ENCODE peak calls at places on chromosomes 3 and 15, in six cellular contexts. N is heart right ventricle, L is heart left ventricle, G is stomach, O is Karpas-422, I is GM23248. K is an unnamed sample.

GRCh38 chr15:47620960-47621681 is 96.2 kb upstream of the SEMA6D start:
- DNase-seq in N (no peak), L (no peak), G (no peak), O (no peak), I (peak), K (no peak)

GRCh38 chr15:36177590-36178281 is 401.7 kb upstream of the CDIN1 start:
- DNase-seq in N (no peak), L (no peak), G (no peak), O (no peak), I (peak), K (no peak)

GRCh38 chr15:80070840-80071239 is 11.4 kb downstream of the ZFAND6 start:
- DNase-seq in N (no peak), L (no peak), G (no peak), O (peak), I (peak), K (no peak)

GRCh38 chr3:18423401-18424212 is 1.5 kb downstream of the SATB1 start:
- DNase-seq in N (peak), L (peak), G (peak), O (peak), I (peak), K (no peak)

GRCh38 chr15:57861039-57861638 is 154.6 kb downstream of the POLR2M start:
- DNase-seq in N (peak), L (no peak), G (no peak), O (peak), I (peak), K (no peak)

GRCh38 chr15:57541805-57542504 is 49.7 kb upstream of the MYZAP start:
- DNase-seq in N (peak), L (peak), G (peak), O (peak), I (peak), K (no peak)

GRCh38 chr3:101676765-101677435 is at the start of gene ZBTB11:
- DNase-seq in N (peak), L (peak), G (peak), O (peak), I (peak), K (peak)

GRCh38 chr3:167394003-167394402 is 13.9 kb upstream of the ZBBX start:
- DNase-seq in N (no peak), L (no peak), G (no peak), O (peak), I (no peak), K (no peak)

GRCh38 chr3:29331830-29332637 is 51.2 kb downstream of the RBMS3 start:
- DNase-seq in N (no peak), L (no peak), G (no peak), O (no peak), I (peak), K (no peak)

GRCh38 chr3:155550386-155550785 is 194.5 kb downstream of the PLCH1 start:
- DNase-seq in N (no peak), L (no peak), G (no peak), O (no peak), I (no peak), K (no peak)

GRCh38 chr15:70023064-70023768 is 74.5 kb downstream of the TLE3 start:
- DNase-seq in N (no peak), L (no peak), G (no peak), O (peak), I (peak), K (no peak)

GRCh38 chr3:175743733-175744400 is 884.7 kb downstream of the NAALADL2 start:
- DNase-seq in N (no peak), L (no peak), G (no peak), O (no peak), I (peak), K (no peak)

GRCh38 chr3:32410367-32411246 is 19.0 kb downstream of the CMTM7 start:
- DNase-seq in N (no peak), L (no peak), G (no peak), O (no peak), I (no peak), K (peak)

GRCh38 chr3:195208631-195209030 is 62.3 kb downstream of the XXYLT1 start:
- DNase-seq in N (no peak), L (no peak), G (no peak), O (no peak), I (no peak), K (no peak)

GRCh38 chr3:195209083-195209835 is 61.7 kb downstream of the XXYLT1 start:
- DNase-seq in N (no peak), L (peak), G (no peak), O (no peak), I (peak), K (no peak)

GRCh38 chr3:195207731-195208130 is 63.2 kb downstream of the XXYLT1 start:
- DNase-seq in N (no peak), L (no peak), G (no peak), O (no peak), I (no peak), K (no peak)

GRCh38 chr3:195207056-195207455 is 63.9 kb downstream of the XXYLT1 start:
- DNase-seq in N (no peak), L (no peak), G (no peak), O (no peak), I (no peak), K (no peak)

GRCh38 chr3:195208183-195208582 is 62.8 kb downstream of the XXYLT1 start:
- DNase-seq in N (no peak), L (no peak), G (no peak), O (no peak), I (no peak), K (no peak)
- H3K27ac ChIP-seq in N (peak), L (peak), G (peak), O (no peak), I (peak), K (peak)

GRCh38 chr15:63372753-63373152 is 8.9 kb downstream of the CA12 start:
- DNase-seq in N (no peak), L (no peak), G (no peak), O (no peak), I (peak), K (no peak)

GRCh38 chr15:63372018-63372705 is 9.5 kb downstream of the CA12 start:
- DNase-seq in N (no peak), L (no peak), G (no peak), O (no peak), I (peak), K (peak)

GRCh38 chr15:63374686-63375520 is 6.7 kb downstream of the CA12 start:
- DNase-seq in N (peak), L (no peak), G (peak), O (no peak), I (peak), K (peak)

GRCh38 chr15:63373330-63373729 is 8.3 kb downstream of the CA12 start:
- DNase-seq in N (no peak), L (no peak), G (no peak), O (no peak), I (no peak), K (no peak)

DNA sequence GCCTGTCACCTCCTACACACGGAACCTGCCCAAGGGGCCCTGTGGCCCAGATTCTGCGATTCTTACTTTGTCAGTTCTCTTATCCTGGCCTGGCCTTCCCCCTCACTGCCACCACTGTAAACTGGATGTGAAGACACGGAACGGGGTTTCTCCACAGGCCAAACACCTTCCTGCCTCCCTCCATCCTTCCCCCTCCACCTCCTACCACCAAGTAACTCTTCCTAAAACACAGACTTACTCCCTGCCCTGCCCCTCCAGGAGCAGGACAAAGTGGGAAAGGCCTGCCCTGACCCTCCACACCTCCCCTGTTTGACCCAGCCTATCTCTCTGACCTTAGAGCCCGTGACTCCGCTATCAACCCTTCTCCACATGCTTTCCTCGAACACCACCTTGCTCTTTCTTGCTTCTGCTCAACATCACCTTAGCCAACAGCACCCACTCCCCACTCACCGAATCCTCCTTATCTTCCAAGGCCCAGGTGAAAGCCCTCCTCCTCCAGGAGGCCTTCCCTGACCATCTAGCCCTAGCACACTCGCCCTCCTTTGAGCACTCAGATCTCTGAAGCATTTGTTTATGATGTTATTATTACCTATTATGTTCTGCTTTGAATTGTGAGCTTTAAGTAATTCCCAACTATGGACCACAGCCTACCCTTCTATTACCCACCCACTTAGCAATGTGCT is 7.6 kb downstream of the CA12 start:
- DNase-seq in N (no peak), L (no peak), G (no peak), O (no peak), I (no peak), K (no peak)
- H3K27ac ChIP-seq in N (no peak), L (no peak), G (peak), O (no peak), I (peak), K (no peak)

GRCh38 chr3:14616606-14617507 is 34.7 kb upstream of the CCDC174 start:
- DNase-seq in N (no peak), L (no peak), G (no peak), O (no peak), I (peak), K (no peak)

GRCh38 chr3:14617508-14618023 is 34.0 kb upstream of the CCDC174 start:
- DNase-seq in N (no peak), L (no peak), G (no peak), O (no peak), I (no peak), K (no peak)

GRCh38 chr3:14608298-14608697 is 43.3 kb upstream of the CCDC174 start:
- DNase-seq in N (no peak), L (no peak), G (no peak), O (peak), I (no peak), K (no peak)

GRCh38 chr3:14619605-14620004 is 32.0 kb upstream of the CCDC174 start:
- DNase-seq in N (no peak), L (no peak), G (no peak), O (no peak), I (no peak), K (no peak)

DNA sequence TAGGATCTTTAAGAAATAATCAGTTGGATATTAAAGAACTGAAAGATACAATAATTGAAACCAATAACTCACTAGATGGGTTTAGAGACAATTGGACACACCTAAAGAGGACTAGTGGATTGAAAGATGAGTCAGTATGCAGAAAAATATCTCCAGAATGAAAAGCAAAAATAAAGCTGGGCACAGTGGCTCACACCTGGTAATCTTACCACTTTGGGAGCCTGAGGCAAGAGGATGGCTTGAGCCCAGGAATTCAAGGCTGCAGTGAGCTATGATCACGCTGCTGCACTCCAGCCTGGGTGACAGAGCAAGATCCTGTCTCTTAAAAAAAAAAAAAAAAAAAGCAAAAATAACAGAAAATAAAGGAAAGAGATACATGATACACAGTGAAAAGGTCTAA is 37.4 kb upstream of the CCDC174 start:
- DNase-seq in N (no peak), L (no peak), G (no peak), O (no peak), I (no peak), K (no peak)
- H3K27ac ChIP-seq in N (no peak), L (no peak), G (no peak), O (no peak), I (no peak), K (no peak)

DNA sequence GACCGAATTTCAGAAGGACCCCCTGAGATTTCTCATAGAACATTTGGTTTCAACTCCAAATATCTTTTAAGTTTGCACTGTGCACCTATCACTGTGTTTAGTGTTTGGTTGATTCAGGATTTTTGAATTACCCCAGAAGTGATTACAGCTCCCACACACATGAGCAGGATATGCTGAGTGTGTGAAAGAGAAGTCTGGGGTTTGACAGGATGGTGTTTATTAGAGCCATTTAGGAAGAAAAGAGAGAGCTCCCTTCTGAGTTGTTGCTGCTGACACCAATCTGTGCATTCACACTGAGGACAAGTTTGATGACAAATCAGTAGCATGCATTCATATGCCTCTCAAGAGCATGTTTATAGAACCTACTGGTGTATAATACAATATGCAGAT is 118.1 kb downstream of the RPL22L1 start:
- DNase-seq in N (no peak), L (no peak), G (no peak), O (no peak), I (peak), K (no peak)
- H3K27ac ChIP-seq in N (no peak), L (no peak), G (no peak), O (no peak), I (peak), K (peak)

DNA sequence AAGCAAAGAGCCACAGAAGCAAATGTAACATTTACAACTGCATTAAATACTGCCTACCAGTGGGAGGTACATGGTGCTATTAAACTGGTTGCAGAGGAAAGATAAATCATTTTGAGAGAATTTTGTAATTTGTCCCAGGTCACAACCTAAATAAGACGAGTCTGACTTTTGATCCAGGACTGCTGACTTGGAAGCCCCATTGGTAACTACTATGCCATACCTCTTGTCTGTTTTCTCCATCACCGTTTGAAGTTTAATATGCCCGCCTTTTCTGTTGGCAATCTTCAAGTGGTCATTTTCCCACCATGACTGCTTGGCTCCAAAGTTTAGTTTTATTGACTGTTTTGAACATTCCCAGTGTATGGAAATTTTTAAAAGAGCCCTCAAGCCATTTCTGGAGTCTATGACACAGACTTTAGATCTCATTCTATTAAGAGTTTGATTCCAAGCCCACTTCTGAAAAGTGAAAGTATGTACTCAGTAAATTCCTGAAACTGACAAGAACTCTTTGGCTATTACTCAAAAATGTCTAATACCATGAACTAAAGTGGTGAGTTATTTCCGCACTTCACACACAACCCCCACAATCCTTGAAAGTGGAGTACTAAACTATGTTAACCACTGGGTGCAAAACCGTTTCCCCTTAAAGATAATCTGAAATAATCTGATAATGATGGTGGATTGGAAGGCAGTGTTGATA is 136.6 kb upstream of the ADAMTS9 start:
- DNase-seq in N (no peak), L (no peak), G (no peak), O (no peak), I (no peak), K (no peak)
- H3K27ac ChIP-seq in N (no peak), L (no peak), G (no peak), O (no peak), I (no peak), K (peak)

DNA sequence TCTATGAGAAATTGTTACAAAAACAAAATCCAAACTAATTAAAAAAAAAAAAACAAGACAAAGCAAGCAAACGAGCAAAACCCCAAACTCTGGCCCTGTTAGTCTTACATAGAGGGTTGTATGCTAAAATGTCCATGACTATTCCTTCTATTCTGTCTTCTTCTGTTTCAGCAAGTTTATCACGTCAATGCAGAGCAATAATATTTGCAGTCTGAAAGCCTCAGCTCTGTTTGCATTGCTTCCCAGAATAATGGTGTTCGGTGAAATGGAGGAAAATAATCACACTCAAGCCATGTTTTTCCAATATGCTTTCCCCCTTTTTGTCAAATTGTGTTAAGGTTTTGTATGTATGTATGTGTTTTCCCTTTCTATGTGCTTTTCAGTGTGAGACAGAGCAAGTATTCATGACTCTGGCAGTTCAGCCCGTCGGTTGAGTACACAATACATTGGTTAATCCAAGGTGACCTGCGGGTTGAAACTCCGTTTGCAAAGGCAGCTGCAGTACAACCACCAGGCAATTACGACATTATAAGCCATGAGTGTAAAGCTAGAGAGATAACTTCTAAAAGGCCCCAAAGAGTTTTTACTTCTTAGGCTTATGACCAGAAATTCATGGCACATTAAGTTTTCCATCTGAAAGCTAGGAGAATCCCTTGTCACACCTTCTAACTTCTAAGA is 34.9 kb upstream of the MAGI1 start:
- DNase-seq in N (no peak), L (no peak), G (peak), O (no peak), I (no peak), K (no peak)
- H3K27ac ChIP-seq in N (no peak), L (no peak), G (peak), O (no peak), I (no peak), K (no peak)